ENCODE peak calls at places on chromosomes 16 and 17, in eight cellular contexts. P, T, M, S, F, W, Z and Y are unnamed samples.
A peak's percentile ranks its signal among the peaks of the same experiment; 100 is the strongest.

GRCh38 chr17:14434506-14434905 is 133.6 kb downstream of the HS3ST3B1 start:
- DNase-seq in S (no peak), M (no peak), F (no peak), P (no peak), W (no peak), T (no peak), Z (no peak), Y (no peak)

GRCh38 chr16:72884573-72884972 is 163.4 kb downstream of the ZFHX3 start:
- DNase-seq in W (no peak), T (no peak), M (no peak), Z (no peak), P (no peak), F (no peak), S (no peak), Y (no peak)

GRCh38 chr17:43449470-43450202 is 34.1 kb upstream of the DHX8 start:
- DNase-seq in T (no peak), P (no peak), F (no peak), M (peak; percentile 41), S (peak; percentile 57), W (no peak), Z (peak; percentile 19), Y (no peak)

GRCh38 chr17:48283390-48283789 is 146.6 kb downstream of the SKAP1 start:
- DNase-seq in P (no peak), S (no peak), F (no peak), W (no peak), Z (no peak), M (no peak), T (no peak), Y (no peak)

GRCh38 chr17:2906907-2907306 is 110.7 kb downstream of the RAP1GAP2 start:
- DNase-seq in S (no peak), W (no peak), P (no peak), Z (no peak), M (no peak), F (no peak), T (no peak), Y (no peak)

GRCh38 chr17:8123695-8124349 is at the start of gene HES7:
- DNase-seq in S (no peak), P (no peak), Z (no peak), W (peak; percentile 4), T (no peak), M (peak; percentile 16), F (peak; percentile 57), Y (no peak)

GRCh38 chr17:56029980-56030624 is 123.2 kb upstream of the ANKFN1 start:
- DNase-seq in P (no peak), T (no peak), Z (no peak), M (no peak), F (no peak), W (no peak), S (no peak), Y (no peak)

GRCh38 chr16:72400257-72401078 is 228.5 kb upstream of the PMFBP1 start:
- DNase-seq in T (peak; percentile 13), Z (no peak), S (peak; percentile 60), F (peak; percentile 81), P (peak; percentile 34), W (peak; percentile 58), M (peak; percentile 36), Y (peak; percentile 10)

GRCh38 chr16:49441366-49441780 is 67.8 kb downstream of the C16orf78 start:
- DNase-seq in S (no peak), W (no peak), Z (no peak), M (peak; percentile 13), T (no peak), F (peak; percentile 11), P (peak; percentile 38), Y (no peak)

GRCh38 chr16:27238016-27238587 is 30.5 kb downstream of the NSMCE1 start:
- DNase-seq in F (no peak), S (no peak), M (no peak), Z (no peak), P (peak; percentile 83), T (no peak), W (no peak), Y (no peak)

GRCh38 chr17:36674278-36674650 is 72.9 kb downstream of the MRM1 start:
- DNase-seq in T (no peak), S (no peak), W (no peak), P (no peak), Z (no peak), F (no peak), M (no peak), Y (no peak)

GRCh38 chr17:50518265-50519023 is 10.2 kb downstream of the MYCBPAP start:
- DNase-seq in P (no peak), Z (peak; percentile 46), T (no peak), S (no peak), F (no peak), M (peak; percentile 47), W (no peak), Y (no peak)

GRCh38 chr17:37359682-37360188 is 16.1 kb upstream of the C17orf78 start:
- DNase-seq in M (no peak), F (no peak), T (no peak), Z (no peak), S (peak; percentile 37), P (no peak), W (no peak), Y (no peak)

GRCh38 chr17:60163108-60163784 is 13.5 kb downstream of the CA4 start:
- DNase-seq in M (no peak), Z (no peak), F (no peak), W (no peak), S (no peak), P (no peak), T (no peak), Y (no peak)

GRCh38 chr17:50520483-50520882 is 12.1 kb upstream of the EPN3 start:
- DNase-seq in T (no peak), F (no peak), M (no peak), P (no peak), S (no peak), Z (no peak), W (no peak), Y (no peak)

GRCh38 chr16:53598513-53599266 is 95.7 kb upstream of the AKTIP start:
- DNase-seq in M (no peak), S (peak; percentile 81), T (no peak), Z (no peak), W (no peak), P (no peak), F (peak; percentile 22), Y (no peak)

GRCh38 chr16:10740000-10740844 is 3.4 kb upstream of the NUBP1 start:
- DNase-seq in P (no peak), Z (peak; percentile 56), T (no peak), F (no peak), M (peak; percentile 45), W (no peak), S (no peak), Y (no peak)

GRCh38 chr16:88064889-88065746 is 113.9 kb downstream of the BANP start:
- DNase-seq in S (no peak), F (no peak), Z (no peak), W (no peak), P (no peak), M (no peak), T (no peak), Y (no peak)
- TF ChIP-seq CTCF in S (no peak), F (no peak), Z (no peak), W (no peak), P (no peak), M (no peak), T (no peak), Y (no peak)

DNA sequence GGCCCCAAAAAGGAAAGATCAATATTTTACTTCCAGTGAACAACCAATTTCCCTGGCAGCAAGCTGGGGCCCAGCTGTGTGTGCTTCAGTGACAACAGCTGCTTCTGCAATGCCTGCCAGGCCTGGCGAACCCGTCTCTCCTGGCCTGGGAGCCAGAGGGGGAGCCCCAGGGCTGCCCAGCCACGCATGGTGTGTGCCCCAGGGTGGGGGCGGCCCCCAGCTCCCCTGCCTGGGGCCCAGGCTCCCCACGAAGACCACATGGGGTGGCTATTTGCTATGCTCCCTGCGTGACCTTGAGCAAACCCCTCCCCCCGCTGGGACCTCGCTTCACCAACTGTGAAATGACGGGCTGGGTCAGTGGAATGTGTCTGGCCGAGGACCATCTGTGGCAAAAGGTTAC is 34.2 kb downstream of the RAB11FIP4 start:
- DNase-seq in F (no peak), Z (peak; percentile 38), T (no peak), S (no peak), P (no peak), W (no peak), M (peak; percentile 33), Y (no peak)
- H3K4me3 ChIP-seq in F (no peak overlapping the region), Z (no peak overlapping the region), T (no peak overlapping the region), S (no peak overlapping the region), P (no peak overlapping the region), W (no peak overlapping the region), M (no peak overlapping the region), Y (no peak overlapping the region)

DNA sequence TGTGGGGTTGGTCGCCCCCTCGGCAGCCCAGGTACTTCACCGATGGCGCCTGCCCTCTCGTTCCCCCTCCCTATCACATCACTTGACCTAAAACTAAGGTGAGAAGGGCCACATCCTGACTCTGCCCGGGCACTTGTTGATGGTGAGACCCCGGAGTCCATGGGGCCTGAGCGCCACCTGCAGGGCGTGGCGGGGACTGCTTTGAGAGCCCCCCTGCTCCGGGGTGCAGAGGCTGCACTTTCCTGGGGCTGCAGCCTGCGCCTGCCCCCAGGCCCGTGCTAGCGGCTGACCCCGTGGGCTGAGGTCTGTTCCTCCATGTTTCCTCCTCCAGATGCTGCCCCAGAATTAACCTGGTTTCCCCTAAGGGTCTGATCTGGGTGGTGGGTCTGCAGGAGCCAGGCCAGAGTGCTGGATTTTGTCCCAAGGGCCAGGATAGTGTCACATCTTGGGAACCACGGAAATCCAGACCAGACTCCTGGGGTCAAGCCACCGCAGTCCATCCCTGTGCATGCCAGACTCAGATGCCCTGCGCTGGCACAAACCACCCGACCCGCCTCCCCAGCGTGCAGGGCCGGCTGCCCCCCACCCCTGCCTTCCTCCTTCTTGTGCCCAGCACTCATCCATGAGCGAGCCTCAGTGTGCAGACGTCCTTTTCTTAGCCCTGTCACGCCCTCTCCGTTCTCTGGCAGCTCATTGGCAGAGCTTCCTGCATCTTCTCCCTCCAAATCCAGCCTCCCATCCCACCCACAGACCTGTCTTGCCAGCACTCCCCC is 2.7 kb downstream of the NDUFAF8 start:
- DNase-seq in T (no peak), F (peak; percentile 69), P (no peak), Z (no peak), W (peak; percentile 34), S (peak; percentile 23), M (peak; percentile 55), Y (no peak)
- TF ChIP-seq CTCF in T (peak; percentile 78), F (peak; percentile 88), P (peak; percentile 68), Z (peak; percentile 57), W (peak; percentile 76), S (peak; percentile 67), M (peak; percentile 61), Y (peak; percentile 63)

GRCh38 chr17:17930674-17931073 is 41.5 kb downstream of the TOM1L2 start:
- DNase-seq in S (no peak), M (no peak), T (no peak), W (no peak), P (no peak), Z (no peak), F (no peak), Y (no peak)

GRCh38 chr17:17926840-17927449 is 45.3 kb downstream of the TOM1L2 start:
- DNase-seq in T (no peak), Z (no peak), M (no peak), P (no peak), S (no peak), W (no peak), F (no peak), Y (no peak)

GRCh38 chr17:17931159-17931558 is 41.0 kb downstream of the TOM1L2 start:
- DNase-seq in W (no peak), T (no peak), M (no peak), S (no peak), F (no peak), P (no peak), Z (no peak), Y (no peak)

GRCh38 chr17:17929655-17930380 is 42.4 kb downstream of the TOM1L2 start:
- DNase-seq in F (no peak), T (no peak), Z (no peak), M (no peak), W (no peak), P (no peak), S (no peak), Y (no peak)

GRCh38 chr17:17928422-17929386 is 43.5 kb downstream of the TOM1L2 start:
- DNase-seq in T (no peak), Z (no peak), W (no peak), P (no peak), S (no peak), M (no peak), F (no peak), Y (no peak)
- H3K4me3 ChIP-seq in T (no peak overlapping the region), Z (no peak overlapping the region), W (no peak overlapping the region), P (no peak overlapping the region), S (no peak overlapping the region), M (no peak overlapping the region), F (no peak overlapping the region), Y (no peak overlapping the region)